ENCODE peak calls at places on chromosomes 2 and 18, in six cellular contexts. R is adipocyte, B is astrocyte, A is IMR-90, H is HCT116, J is MM.1S. T is an unnamed sample.

GRCh38 chr2:209314641-209315040 is 109.2 kb upstream of the MAP2 start:
- DNase-seq in R (no peak), B (peak), A (no peak), H (no peak), J (no peak), T (no peak)

GRCh38 chr2:156935611-156936010 is 321.9 kb upstream of the GALNT5 start:
- DNase-seq in R (peak), B (peak), A (no peak), H (no peak), J (no peak), T (no peak)

GRCh38 chr2:39059366-39059952 is 61.4 kb downstream of the SOS1 start:
- DNase-seq in R (peak), B (peak), A (peak), H (peak), J (peak), T (no peak)

GRCh38 chr2:135043345-135043744 is 3.9 kb downstream of the MAP3K19 start:
- DNase-seq in R (no peak), B (no peak), A (no peak), H (no peak), J (no peak), T (no peak)

GRCh38 chr2:236157366-236157765 is 10.8 kb downstream of the GBX2 start:
- DNase-seq in R (no peak), B (peak), A (no peak), H (no peak), J (no peak), T (no peak)

GRCh38 chr2:234344041-234344440 is 152.8 kb downstream of the ARL4C start:
- DNase-seq in R (no peak), B (no peak), A (no peak), H (no peak), J (no peak), T (no peak)

GRCh38 chr2:228841877-228842276 is 429.2 kb downstream of the PID1 start:
- DNase-seq in R (peak), B (peak), A (no peak), H (no peak), J (no peak), T (no peak)

GRCh38 chr2:38991899-38992298 is 102.2 kb downstream of the ARHGEF33 start:
- DNase-seq in R (no peak), B (no peak), A (no peak), H (no peak), J (no peak), T (no peak)

GRCh38 chr2:38462121-38462634 is 85.1 kb upstream of the ATL2 start:
- DNase-seq in R (peak), B (peak), A (peak), H (peak), J (no peak), T (no peak)

GRCh38 chr2:37148325-37148724 is 8.5 kb downstream of the EIF2AK2 start:
- DNase-seq in R (no peak), B (no peak), A (no peak), H (no peak), J (no peak), T (no peak)

GRCh38 chr2:175206866-175207265 is 25.4 kb upstream of the ATP5MC3 start:
- DNase-seq in R (no peak), B (no peak), A (no peak), H (no peak), J (no peak), T (no peak)

GRCh38 chr2:119826370-119826961 is 66.7 kb downstream of the PTPN4 start:
- DNase-seq in R (peak), B (no peak), A (peak), H (no peak), J (peak), T (no peak)

GRCh38 chr2:174964404-174964803 is 40.8 kb downstream of the CHN1 start:
- DNase-seq in R (no peak), B (no peak), A (no peak), H (no peak), J (no peak), T (no peak)

GRCh38 chr2:233760043-233760442 is at the start of gene UGT1A1:
- DNase-seq in R (no peak), B (no peak), A (no peak), H (no peak), J (no peak), T (no peak)

GRCh38 chr2:236988690-236989639 is 96.7 kb upstream of the COPS8 start:
- DNase-seq in R (peak), B (no peak), A (no peak), H (no peak), J (no peak), T (no peak)

GRCh38 chr2:103980401-103980800 is 873.5 kb upstream of the POU3F3 start:
- DNase-seq in R (no peak), B (no peak), A (no peak), H (no peak), J (no peak), T (no peak)

GRCh38 chr18:13124411-13124810 is 94.1 kb upstream of the LDLRAD4 start:
- DNase-seq in R (no peak), B (no peak), A (no peak), H (no peak), J (no peak), T (no peak)

GRCh38 chr18:69659142-69659651 is 258.5 kb downstream of the DOK6 start:
- DNase-seq in R (no peak), B (no peak), A (no peak), H (no peak), J (no peak), T (no peak)

GRCh38 chr18:48663931-48664847 is 125.4 kb downstream of the CTIF start:
- DNase-seq in R (peak), B (peak), A (peak), H (no peak), J (peak), T (no peak)

GRCh38 chr2:203586151-203586550 is 51.0 kb upstream of the RAPH1 start:
- DNase-seq in R (no peak), B (no peak), A (no peak), H (no peak), J (no peak), T (no peak)
- H3K4me3 ChIP-seq in R (no peak), B (no peak), A (no peak), H (no peak), J (no peak), T (no peak)

GRCh38 chr2:197822333-197822732 is 17.9 kb downstream of the PLCL1 start:
- DNase-seq in R (no peak), B (no peak), A (no peak), H (no peak), J (no peak), T (no peak)
- H3K9ac ChIP-seq in R (no peak), B (no peak), A (no peak), H (no peak), J (no peak), T (no peak)

GRCh38 chr2:219022616-219023015 is 18.7 kb downstream of the CFAP65 start:
- DNase-seq in R (no peak), B (no peak), A (no peak), H (no peak), J (no peak), T (peak)

GRCh38 chr2:219023045-219023605 is 18.2 kb downstream of the CFAP65 start:
- DNase-seq in R (no peak), B (no peak), A (no peak), H (no peak), J (no peak), T (peak)

GRCh38 chr2:219021591-219021990 is 19.7 kb downstream of the CFAP65 start:
- DNase-seq in R (no peak), B (no peak), A (no peak), H (no peak), J (no peak), T (peak)

GRCh38 chr2:219020604-219021365 is 20.5 kb downstream of the CFAP65 start:
- DNase-seq in R (peak), B (no peak), A (no peak), H (no peak), J (no peak), T (peak)

DNA sequence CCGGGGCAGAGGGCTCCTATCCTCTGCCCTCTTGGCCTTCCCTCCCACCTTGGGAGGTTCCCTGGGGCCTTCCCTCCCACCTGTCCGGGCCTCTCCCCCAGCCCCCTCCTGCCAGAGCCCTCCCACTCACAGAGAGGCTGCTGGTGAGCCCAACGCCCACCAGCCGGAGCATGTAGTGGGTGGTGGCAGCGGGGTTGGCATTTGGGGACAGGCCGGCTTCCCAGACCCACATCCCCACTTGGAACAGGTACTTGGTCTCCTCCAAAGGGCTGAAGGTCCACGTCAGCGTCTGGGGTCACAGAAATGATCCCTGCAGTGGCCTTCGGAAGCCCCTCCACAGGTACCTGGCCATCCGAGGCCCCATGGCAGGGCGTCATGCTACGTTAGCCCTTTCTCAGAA is 19.3 kb downstream of the CFAP65 start:
- DNase-seq in R (no peak), B (no peak), A (no peak), H (no peak), J (no peak), T (peak)
- H3K4me3 ChIP-seq in R (no peak), B (no peak), A (no peak), H (no peak), J (no peak), T (no peak)

DNA sequence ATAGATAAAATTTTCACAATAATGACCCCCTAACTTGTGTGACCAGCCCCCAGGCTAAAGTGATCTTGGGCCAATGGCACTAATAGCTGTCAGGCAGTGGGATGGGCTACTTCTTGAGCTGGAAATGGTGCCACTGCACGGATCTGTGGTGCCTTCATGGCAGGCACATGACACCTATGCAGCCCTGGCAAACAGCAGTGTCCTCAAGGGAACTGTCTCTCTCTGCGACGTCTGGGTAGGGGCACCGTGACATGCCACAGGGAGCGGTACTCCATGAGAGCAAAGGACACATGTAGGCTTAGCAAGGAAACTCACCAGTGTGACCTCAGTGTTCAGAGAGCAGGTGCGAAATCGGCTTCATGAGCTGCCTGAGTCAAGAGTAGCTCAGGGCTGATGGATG is 161.7 kb upstream of the TWIST2 start:
- DNase-seq in R (no peak), B (no peak), A (no peak), H (no peak), J (no peak), T (no peak)
- H3K9ac ChIP-seq in R (peak), B (no peak), A (no peak), H (no peak), J (no peak), T (no peak)

GRCh38 chr2:160406591-160407392 is 86.8 kb downstream of the RBMS1 start:
- DNase-seq in R (peak), B (peak), A (peak), H (peak), J (peak), T (no peak)

GRCh38 chr2:160409480-160409879 is 84.1 kb downstream of the RBMS1 start:
- DNase-seq in R (no peak), B (peak), A (no peak), H (no peak), J (no peak), T (no peak)

GRCh38 chr2:160407393-160408204 is 86.0 kb downstream of the RBMS1 start:
- DNase-seq in R (peak), B (peak), A (peak), H (no peak), J (peak), T (peak)

GRCh38 chr2:160408205-160408561 is 85.4 kb downstream of the RBMS1 start:
- DNase-seq in R (no peak), B (no peak), A (no peak), H (no peak), J (no peak), T (no peak)

DNA sequence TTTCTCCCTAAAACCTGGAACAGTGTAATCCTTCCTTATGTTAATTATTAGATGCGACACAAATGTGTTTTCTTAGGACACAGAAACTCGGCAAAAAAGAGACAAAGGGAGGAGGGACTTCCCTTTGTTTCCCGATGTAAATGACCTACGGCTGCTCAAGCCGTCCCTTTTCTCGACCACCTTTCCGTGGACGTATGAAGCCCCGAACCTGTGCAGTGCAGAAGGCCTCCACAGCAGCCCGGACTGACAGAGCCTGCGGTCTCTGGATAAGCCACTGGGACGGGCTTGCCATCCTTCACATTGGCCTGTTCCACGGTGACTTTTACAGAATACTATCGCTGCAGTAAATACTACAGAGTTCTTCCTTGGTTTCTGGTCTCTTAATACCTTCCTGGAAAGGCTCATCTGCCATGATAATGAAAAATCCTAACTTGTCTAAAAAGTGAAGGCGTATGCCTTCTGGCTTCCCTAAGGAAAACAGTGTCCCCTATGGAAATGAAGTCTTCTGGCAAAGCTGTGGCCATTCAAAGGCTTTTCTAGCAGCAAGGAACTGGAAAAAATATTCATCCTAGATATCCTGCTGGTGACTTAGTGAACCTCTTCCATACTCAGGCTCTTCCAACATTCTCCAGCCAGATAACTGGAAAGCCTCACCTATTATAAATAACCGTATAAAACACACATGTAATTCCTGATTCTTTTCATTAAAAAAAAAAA is 84.9 kb downstream of the RBMS1 start:
- DNase-seq in R (no peak), B (no peak), A (no peak), H (no peak), J (no peak), T (peak)
- H3K4me3 ChIP-seq in R (peak), B (peak), A (peak), H (no peak), J (no peak), T (no peak)

DNA sequence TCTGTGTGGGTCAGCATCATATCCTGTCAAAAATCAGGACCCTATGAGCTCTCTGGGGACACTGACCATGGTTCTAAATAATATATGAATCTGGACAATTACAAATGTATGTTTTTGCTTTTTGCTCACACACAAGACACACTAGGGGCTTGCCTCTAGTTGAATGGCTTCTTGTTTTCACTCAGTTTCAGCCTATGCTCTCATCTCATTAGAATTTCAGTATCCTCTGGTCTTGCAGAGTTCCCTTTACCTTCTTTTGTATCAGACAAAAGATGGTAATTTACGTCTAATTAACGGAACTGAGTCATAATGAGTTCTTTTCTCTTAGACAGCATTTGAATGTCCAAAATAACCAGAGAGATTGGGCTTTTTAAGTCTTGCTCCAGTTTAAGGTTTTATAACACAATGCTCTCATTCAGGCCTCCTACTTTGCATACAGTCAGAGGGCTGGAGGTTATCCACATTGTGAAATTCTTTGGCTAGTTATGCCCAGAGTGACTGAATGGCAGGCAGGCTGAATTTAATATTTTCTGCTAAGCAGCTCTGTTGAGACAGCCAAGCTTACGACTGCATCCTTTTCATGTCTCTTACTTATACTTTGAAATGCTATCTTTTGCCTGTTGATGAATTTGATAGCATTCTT is 90.3 kb downstream of the CDH2 start:
- DNase-seq in R (peak), B (peak), A (peak), H (no peak), J (no peak), T (no peak)
- H3K9ac ChIP-seq in R (peak), B (peak), A (no peak), H (no peak), J (no peak), T (no peak)

GRCh38 chr2:216616083-216616678 is 17.0 kb upstream of the IGFBP2 start:
- DNase-seq in R (no peak), B (no peak), A (no peak), H (no peak), J (no peak), T (no peak)

GRCh38 chr2:216618785-216619184 is 14.4 kb upstream of the IGFBP2 start:
- DNase-seq in R (no peak), B (no peak), A (no peak), H (no peak), J (no peak), T (no peak)

GRCh38 chr2:216617159-216617815 is 15.9 kb upstream of the IGFBP2 start:
- DNase-seq in R (no peak), B (no peak), A (no peak), H (no peak), J (no peak), T (no peak)

GRCh38 chr2:216619411-216620393 is 13.5 kb upstream of the IGFBP2 start:
- DNase-seq in R (peak), B (no peak), A (peak), H (no peak), J (no peak), T (no peak)

GRCh38 chr2:216615298-216616082 is 17.7 kb upstream of the IGFBP2 start:
- DNase-seq in R (no peak), B (no peak), A (no peak), H (no peak), J (no peak), T (no peak)
- H3K4me3 ChIP-seq in R (no peak), B (no peak), A (no peak), H (no peak), J (no peak), T (no peak)

GRCh38 chr2:143259368-143259958 is 130.2 kb downstream of the ARHGAP15 start:
- DNase-seq in R (peak), B (peak), A (peak), H (peak), J (peak), T (no peak)
- H3K9ac ChIP-seq in R (peak), B (no peak), A (peak), H (no peak), J (no peak), T (no peak)

GRCh38 chr2:241796209-241796608 is 12.8 kb upstream of the NEU4 start:
- DNase-seq in R (no peak), B (no peak), A (no peak), H (no peak), J (no peak), T (no peak)
- H3K4me3 ChIP-seq in R (no peak), B (no peak), A (no peak), H (no peak), J (no peak), T (no peak)

GRCh38 chr2:140998577-140998976 is 1132.2 kb downstream of the LRP1B start:
- DNase-seq in R (peak), B (no peak), A (peak), H (no peak), J (no peak), T (no peak)
- H3K9ac ChIP-seq in R (peak), B (no peak), A (no peak), H (no peak), J (no peak), T (no peak)

T was measured in kidney.